ENCODE peak calls at places on chromosome 14, in four cellular contexts. One of them, this sample, is unnamed.
A peak's percentile ranks its signal among the peaks of the same experiment; 100 is the strongest.

GRCh38 chr14:55481769-55482168 is 41.4 kb upstream of the TBPL2 start:
- DNase-seq in breast epithelium: no peak
- DNase-seq in mucosa of descending colon: no peak
- DNase-seq in heart left ventricle: no peak
- DNase-seq in this sample: no peak

GRCh38 chr14:63995285-63995684 is 142.5 kb downstream of the SYNE2 start:
- DNase-seq in breast epithelium: no peak
- DNase-seq in mucosa of descending colon: no peak
- DNase-seq in heart left ventricle: no peak
- DNase-seq in this sample: no peak

GRCh38 chr14:92449404-92449975 is 64.1 kb upstream of the RIN3 start:
- DNase-seq in breast epithelium: no peak
- DNase-seq in mucosa of descending colon: no peak
- DNase-seq in heart left ventricle: no peak
- DNase-seq in this sample: no peak

GRCh38 chr14:26088260-26088659 is 509.6 kb downstream of the NOVA1 start:
- DNase-seq in breast epithelium: no peak
- DNase-seq in mucosa of descending colon: no peak
- DNase-seq in heart left ventricle: no peak
- DNase-seq in this sample: no peak

GRCh38 chr14:36502558-36503508 is 17.2 kb downstream of the NKX2-1 start:
- DNase-seq in breast epithelium: no peak
- DNase-seq in mucosa of descending colon: no peak
- DNase-seq in heart left ventricle: no peak
- DNase-seq in this sample: no peak

GRCh38 chr14:77311217-77311616 is 9.5 kb downstream of the POMT2 start:
- DNase-seq in breast epithelium: no peak
- DNase-seq in mucosa of descending colon: no peak
- DNase-seq in heart left ventricle: no peak
- DNase-seq in this sample: no peak

GRCh38 chr14:59123526-59123925 is 64.9 kb upstream of the DAAM1 start:
- DNase-seq in breast epithelium: no peak
- DNase-seq in mucosa of descending colon: no peak
- DNase-seq in heart left ventricle: no peak
- DNase-seq in this sample: no peak

GRCh38 chr14:86990396-86990795 is 1002.6 kb downstream of the GALC start:
- DNase-seq in breast epithelium: no peak
- DNase-seq in mucosa of descending colon: no peak
- DNase-seq in heart left ventricle: no peak
- DNase-seq in this sample: no peak

GRCh38 chr14:29584992-29585391 is 342.7 kb downstream of the PRKD1 start:
- DNase-seq in breast epithelium: no peak
- DNase-seq in mucosa of descending colon: peak; percentile 6
- DNase-seq in heart left ventricle: peak; percentile 27
- DNase-seq in this sample: peak; percentile 65

GRCh38 chr14:80426686-80427085 is 215.4 kb upstream of the DIO2 start:
- DNase-seq in breast epithelium: no peak
- DNase-seq in mucosa of descending colon: no peak
- DNase-seq in heart left ventricle: no peak
- DNase-seq in this sample: no peak

GRCh38 chr14:96267916-96268315 is 11.9 kb downstream of the BDKRB1 start:
- DNase-seq in breast epithelium: no peak
- DNase-seq in mucosa of descending colon: no peak
- DNase-seq in heart left ventricle: no peak
- DNase-seq in this sample: no peak
- H3K4me3 ChIP-seq in breast epithelium: no peak overlapping the region
- H3K4me3 ChIP-seq in mucosa of descending colon: no peak overlapping the region
- H3K4me3 ChIP-seq in heart left ventricle: no peak overlapping the region
- H3K4me3 ChIP-seq in this sample: no peak overlapping the region

DNA sequence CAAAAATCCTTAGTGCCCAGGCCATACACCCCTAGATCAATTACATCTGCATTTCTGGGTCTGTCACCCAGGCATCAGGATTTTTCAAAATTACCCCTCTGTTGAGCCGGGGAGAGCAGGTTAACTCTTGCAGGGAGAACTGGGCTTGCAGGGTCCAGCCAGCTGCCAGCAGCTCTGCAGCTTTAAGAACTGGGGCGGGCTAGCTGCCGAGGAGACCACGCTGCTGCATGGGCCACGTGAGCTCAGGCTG is at the start of gene DGLUCY:
- DNase-seq in breast epithelium: no peak
- DNase-seq in mucosa of descending colon: peak; percentile 86
- DNase-seq in heart left ventricle: peak; percentile 85
- DNase-seq in this sample: peak; percentile 90
- H3K4me1 ChIP-seq in breast epithelium: peaks cover 10% of the 10 kb centered on the region
- H3K4me1 ChIP-seq in mucosa of descending colon: peaks cover 31% of the 10 kb centered on the region
- H3K4me1 ChIP-seq in heart left ventricle: peaks cover 21% of the 10 kb centered on the region
- H3K4me1 ChIP-seq in this sample: peaks cover 41% of the 10 kb centered on the region

GRCh38 chr14:33972522-33973162 is 21.8 kb upstream of the EGLN3 start:
- DNase-seq in breast epithelium: no peak
- DNase-seq in mucosa of descending colon: no peak
- DNase-seq in heart left ventricle: no peak
- DNase-seq in this sample: no peak
- H3K4me3 ChIP-seq in breast epithelium: no peak overlapping the region
- H3K4me3 ChIP-seq in mucosa of descending colon: no peak overlapping the region
- H3K4me3 ChIP-seq in heart left ventricle: no peak overlapping the region
- H3K4me3 ChIP-seq in this sample: no peak overlapping the region

GRCh38 chr14:101810897-101811620 is 49.5 kb downstream of the PPP2R5C start:
- DNase-seq in breast epithelium: no peak
- DNase-seq in mucosa of descending colon: no peak
- DNase-seq in heart left ventricle: no peak
- DNase-seq in this sample: no peak
- H3K4me1 ChIP-seq in breast epithelium: peaks cover 24% of the 10 kb centered on the region
- H3K4me1 ChIP-seq in mucosa of descending colon: peaks cover 43% of the 10 kb centered on the region
- H3K4me1 ChIP-seq in heart left ventricle: peaks cover 28% of the 10 kb centered on the region
- H3K4me1 ChIP-seq in this sample: peaks cover 47% of the 10 kb centered on the region

DNA sequence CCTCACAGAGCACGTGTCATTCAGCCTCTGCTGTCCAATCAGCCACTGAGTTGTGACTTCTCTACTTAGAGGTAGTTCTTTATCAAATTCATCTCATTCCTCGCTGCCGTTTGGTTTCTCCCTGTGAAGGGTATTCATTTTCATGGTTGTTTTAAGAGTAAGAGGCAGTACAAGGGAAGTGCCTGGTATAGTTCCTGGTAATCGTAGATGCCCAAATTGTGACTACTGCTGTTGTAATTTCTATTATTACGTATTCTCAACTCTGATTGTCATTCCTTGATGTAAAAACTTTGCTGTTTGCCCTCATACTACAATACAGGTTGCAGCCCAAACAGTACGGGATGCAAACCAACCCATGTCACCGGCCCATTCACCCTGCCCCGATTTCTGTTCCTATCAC is 92.9 kb downstream of the SLC25A47 start:
- DNase-seq in breast epithelium: no peak
- DNase-seq in mucosa of descending colon: no peak
- DNase-seq in heart left ventricle: no peak
- DNase-seq in this sample: no peak
- H3K4me3 ChIP-seq in breast epithelium: no peak overlapping the region
- H3K4me3 ChIP-seq in mucosa of descending colon: no peak overlapping the region
- H3K4me3 ChIP-seq in heart left ventricle: no peak overlapping the region
- H3K4me3 ChIP-seq in this sample: no peak overlapping the region

GRCh38 chr14:68974759-68975347 is 4.2 kb downstream of the ACTN1 start:
- DNase-seq in breast epithelium: no peak
- DNase-seq in mucosa of descending colon: no peak
- DNase-seq in heart left ventricle: no peak
- DNase-seq in this sample: no peak

GRCh38 chr14:68970736-68971135 is 8.4 kb downstream of the ACTN1 start:
- DNase-seq in breast epithelium: no peak
- DNase-seq in mucosa of descending colon: no peak
- DNase-seq in heart left ventricle: no peak
- DNase-seq in this sample: no peak

GRCh38 chr14:68971411-68972035 is 7.6 kb downstream of the ACTN1 start:
- DNase-seq in breast epithelium: no peak
- DNase-seq in mucosa of descending colon: no peak
- DNase-seq in heart left ventricle: no peak
- DNase-seq in this sample: no peak

GRCh38 chr14:68973639-68974038 is 5.5 kb downstream of the ACTN1 start:
- DNase-seq in breast epithelium: no peak
- DNase-seq in mucosa of descending colon: no peak
- DNase-seq in heart left ventricle: no peak
- DNase-seq in this sample: no peak

GRCh38 chr14:68972507-68973272 is 6.4 kb downstream of the ACTN1 start:
- DNase-seq in breast epithelium: no peak
- DNase-seq in mucosa of descending colon: no peak
- DNase-seq in heart left ventricle: no peak
- DNase-seq in this sample: no peak
- H3K4me1 ChIP-seq in breast epithelium: peaks cover 78% of the 10 kb centered on the region
- H3K4me1 ChIP-seq in mucosa of descending colon: peaks cover 53% of the 10 kb centered on the region
- H3K4me1 ChIP-seq in heart left ventricle: peaks cover 44% of the 10 kb centered on the region
- H3K4me1 ChIP-seq in this sample: peaks cover 49% of the 10 kb centered on the region

This sample was measured in upper lobe of right lung.